ENCODE peak calls at places on chromosomes 12 and 14, in nine cellular contexts. E, Y, O, C, K, N, D, U and M are unnamed samples.

GRCh38 chr12:94263011-94263786 is 114.8 kb downstream of the PLXNC1 start:
- DNase-seq in U (no peak), K (no peak), Y (no peak), E (no peak), C (no peak), D (peak; percentile 15), O (no peak), N (no peak), M (no peak)

GRCh38 chr14:23481362-23481970 is 12.0 kb downstream of the NGDN start:
- DNase-seq in O (no peak), E (no peak), C (no peak), U (peak; percentile 22), Y (no peak), K (no peak), D (no peak), N (peak; percentile 47), M (no peak)

GRCh38 chr12:120015313-120015712 is 26.3 kb downstream of the BICDL1 start:
- DNase-seq in D (no peak), Y (no peak), N (no peak), U (no peak), E (no peak), C (no peak), O (no peak), K (no peak), M (no peak)

GRCh38 chr12:85179680-85180300 is 100.2 kb upstream of the ALX1 start:
- DNase-seq in E (no peak), D (no peak), C (no peak), N (peak; percentile 63), K (no peak), O (no peak), U (peak; percentile 59), Y (no peak), M (no peak)

GRCh38 chr14:60164404-60164716 is 838 bp downstream of the DHRS7 start:
- DNase-seq in C (peak; percentile 32), E (no peak), O (no peak), D (no peak), N (no peak), Y (no peak), U (no peak), K (no peak), M (no peak)

GRCh38 chr14:68981539-68981976 is 2.5 kb upstream of the ACTN1 start:
- DNase-seq in E (no peak), N (peak; percentile 96), K (no peak), Y (no peak), C (no peak), U (no peak), D (no peak), O (no peak), M (no peak)

GRCh38 chr12:115943630-115944391 is 333.7 kb downstream of the MED13L start:
- DNase-seq in C (no peak), U (no peak), E (no peak), Y (no peak), N (no peak), D (no peak), K (no peak), O (no peak), M (peak; percentile 52)

GRCh38 chr12:81209001-81209400 is 131.1 kb downstream of the ACSS3 start:
- DNase-seq in O (no peak), U (no peak), N (peak; percentile 21), Y (no peak), K (no peak), E (no peak), C (no peak), D (no peak), M (no peak)

GRCh38 chr12:93174473-93174872 is 203.3 kb upstream of the NUDT4 start:
- DNase-seq in N (no peak), O (no peak), E (peak; percentile 28), Y (no peak), U (no peak), D (no peak), K (no peak), C (no peak), M (no peak)

GRCh38 chr12:5430639-5431603 is 987 bp upstream of the NTF3 start:
- DNase-seq in Y (no peak), C (no peak), O (no peak), N (no peak), K (no peak), D (peak; percentile 71), E (no peak), U (no peak), M (no peak)
- H3K4me3 ChIP-seq in Y (peak overlapping the region; percentile 69), C (no peak overlapping the region), O (peak overlapping the region; percentile 47), N (no peak overlapping the region), K (peak overlapping the region; percentile 79), D (peak overlapping the region; percentile 93), E (peak overlapping the region; percentile 71), U (no peak overlapping the region), M (peak overlapping the region; percentile 33)

DNA sequence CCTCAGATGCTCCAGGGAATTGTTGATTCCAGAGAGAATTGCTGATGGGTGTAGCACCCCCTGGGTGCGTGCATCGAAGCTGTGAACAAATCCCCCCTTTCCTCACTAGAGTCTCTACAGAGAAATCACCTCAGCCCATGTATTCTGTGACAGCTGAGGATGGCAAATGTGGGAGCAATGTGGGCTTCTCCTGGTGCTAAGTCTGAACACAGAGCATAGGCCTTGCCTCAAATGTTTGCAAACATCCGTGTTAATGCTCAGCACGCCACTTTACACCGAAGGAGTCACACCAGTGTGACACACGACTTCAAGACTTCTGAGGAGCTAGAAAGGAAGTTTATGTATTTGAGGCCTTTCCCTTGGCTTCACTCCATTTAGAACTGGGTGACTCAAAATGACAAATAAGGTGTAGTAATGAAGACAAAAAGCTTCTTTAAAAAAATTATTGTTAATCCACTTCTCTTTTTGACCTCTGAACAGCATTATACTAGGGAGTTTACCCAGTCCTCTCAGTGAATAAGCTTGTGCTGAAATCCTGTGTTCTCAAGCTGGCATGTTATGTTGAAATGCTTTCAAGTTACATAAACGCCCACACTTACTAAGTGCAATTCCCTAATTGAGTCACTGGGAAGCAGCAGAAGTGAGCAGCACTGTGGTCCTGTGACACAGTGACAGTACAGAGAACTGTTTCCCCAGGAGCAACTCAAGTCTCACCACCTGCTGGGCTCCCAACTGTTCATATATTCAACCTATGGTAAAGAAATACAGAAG is 92.9 kb downstream of the FAR2 start:
- DNase-seq in Y (no peak), K (no peak), O (no peak), U (peak; percentile 100), N (peak; percentile 86), C (peak; percentile 80), D (no peak), E (peak; percentile 33), M (no peak)
- TF ChIP-seq CTCF in Y (peak; percentile 50), K (peak; percentile 17), O (no peak), U (peak; percentile 54), N (peak; percentile 28), C (peak; percentile 11), D (no peak), E (no peak), M (no peak)

GRCh38 chr12:10722905-10723866 is at the start of gene YBX3:
- DNase-seq in N (peak; percentile 90), U (peak; percentile 77), Y (peak; percentile 90), D (peak; percentile 77), E (peak; percentile 93), C (no peak), K (peak; percentile 94), O (peak; percentile 95), M (peak; percentile 51)
- H3K4me3 ChIP-seq in N (peak within 1 kb of the TSS; percentile 92), U (peak within 1 kb of the TSS; percentile 98), Y (peak within 1 kb of the TSS; percentile 96), D (peak within 1 kb of the TSS; percentile 80), E (peak within 1 kb of the TSS; percentile 86), C (peak within 1 kb of the TSS; percentile 99), K (peak within 1 kb of the TSS; percentile 80), O (peak within 1 kb of the TSS; percentile 65), M (peak within 1 kb of the TSS; percentile 56)

GRCh38 chr12:113759135-113759534 is 207.0 kb downstream of the RBM19 start:
- DNase-seq in N (no peak), D (no peak), U (no peak), K (no peak), E (no peak), Y (no peak), C (no peak), O (no peak), M (no peak)

GRCh38 chr12:113755098-113755497 is 211.0 kb downstream of the RBM19 start:
- DNase-seq in Y (no peak), N (no peak), C (no peak), O (no peak), D (no peak), K (no peak), E (no peak), U (no peak), M (no peak)

GRCh38 chr12:113756609-113757008 is 209.5 kb downstream of the RBM19 start:
- DNase-seq in C (no peak), D (no peak), E (no peak), K (no peak), N (no peak), Y (no peak), O (no peak), U (no peak), M (no peak)

GRCh38 chr12:113758165-113758924 is 207.8 kb downstream of the RBM19 start:
- DNase-seq in U (no peak), K (no peak), O (no peak), N (no peak), D (no peak), Y (no peak), E (no peak), C (no peak), M (no peak)

DNA sequence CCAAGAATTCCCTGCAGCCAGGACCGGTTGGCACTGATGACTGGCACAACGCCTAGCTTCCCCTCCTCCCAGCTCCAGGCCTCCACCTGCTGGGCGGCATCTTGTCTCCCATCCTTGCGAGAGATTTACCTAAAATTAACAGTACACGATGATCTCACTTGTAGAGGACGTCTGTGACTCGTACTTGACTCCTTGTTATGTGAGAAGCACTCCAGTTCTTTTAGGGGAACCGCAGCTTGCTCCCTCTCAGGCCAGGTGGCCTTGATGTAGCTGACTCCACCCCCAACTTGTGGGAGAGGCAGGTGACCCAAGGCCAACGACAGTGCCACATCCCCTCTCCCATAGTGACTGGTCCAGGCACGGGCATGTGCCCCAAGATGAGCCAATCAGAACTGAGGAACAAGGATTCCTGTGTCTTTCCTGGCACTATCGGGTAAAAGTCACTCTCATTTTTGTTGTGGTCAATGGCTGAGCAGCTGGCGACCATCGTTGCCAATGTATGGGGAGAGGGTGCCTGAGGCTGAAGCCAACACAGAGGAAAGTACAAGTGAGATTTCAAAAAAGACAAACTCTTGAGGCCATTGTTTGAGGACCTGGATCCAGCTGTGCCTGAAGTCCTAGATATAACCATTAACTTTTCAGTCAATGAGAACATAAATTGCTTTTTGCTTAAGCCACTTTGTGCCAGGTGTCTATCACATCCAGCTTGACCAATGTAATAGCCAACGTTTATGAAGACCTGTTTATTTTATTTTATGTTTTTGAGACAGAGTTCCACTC is 208.7 kb downstream of the RBM19 start:
- DNase-seq in Y (no peak), K (no peak), E (no peak), U (peak; percentile 50), D (no peak), C (no peak), N (no peak), O (no peak), M (no peak)
- TF ChIP-seq CTCF in Y (no peak), K (no peak), E (no peak), U (peak; percentile 38), D (no peak), C (no peak), N (no peak), O (no peak), M (no peak)